ENCODE peak calls at places on chromosomes 16 and 17, in seven cellular contexts. F, J, K, R, O, T and C are unnamed samples.

GRCh38 chr16:12260647-12261262 is 284.2 kb downstream of the SNX29 start:
- DNase-seq in F (no peak), J (no peak), K (no peak), R (no peak), O (no peak), T (peak), C (no peak)

GRCh38 chr16:50213939-50214519 is 52.3 kb upstream of the ADCY7 start:
- DNase-seq in F (no peak), J (no peak), K (no peak), R (no peak), O (peak), T (no peak), C (peak)

GRCh38 chr17:64004218-64004770 is 6.1 kb downstream of the PRR29 start:
- DNase-seq in F (no peak), J (no peak), K (no peak), R (no peak), O (no peak), T (no peak), C (no peak)

GRCh38 chr17:67833946-67834631 is 8.8 kb downstream of the BPTF start:
- DNase-seq in F (no peak), J (no peak), K (no peak), R (no peak), O (no peak), T (no peak), C (no peak)

GRCh38 chr16:31875112-31875803 is 1.7 kb downstream of the ZNF267 start:
- DNase-seq in F (no peak), J (no peak), K (peak), R (no peak), O (peak), T (no peak), C (peak)

GRCh38 chr17:8696951-8697745 is 47.5 kb downstream of the CCDC42 start:
- DNase-seq in F (no peak), J (no peak), K (no peak), R (peak), O (no peak), T (peak), C (peak)

GRCh38 chr16:81296631-81297030 is 18.1 kb upstream of the GAN start:
- DNase-seq in F (no peak), J (no peak), K (no peak), R (no peak), O (no peak), T (no peak), C (no peak)

GRCh38 chr17:34764716-34765115 is 185.3 kb downstream of the TMEM132E start:
- DNase-seq in F (no peak), J (no peak), K (no peak), R (no peak), O (no peak), T (no peak), C (no peak)

GRCh38 chr16:11057696-11058345 is 113.5 kb downstream of the CLEC16A start:
- DNase-seq in F (no peak), J (peak), K (no peak), R (no peak), O (no peak), T (no peak), C (no peak)

GRCh38 chr17:63232565-63233310 is 213.4 kb downstream of the CYB561 start:
- DNase-seq in F (no peak), J (no peak), K (no peak), R (no peak), O (no peak), T (no peak), C (no peak)

GRCh38 chr16:79334127-79334526 is 266.4 kb downstream of the MAF start:
- DNase-seq in F (no peak), J (no peak), K (peak), R (no peak), O (no peak), T (no peak), C (no peak)

GRCh38 chr17:21280081-21280518 is 4.4 kb upstream of the MAP2K3 start:
- DNase-seq in F (peak), J (peak), K (peak), R (no peak), O (peak), T (peak), C (peak)

GRCh38 chr17:45311762-45312476 is 4.9 kb downstream of the MAP3K14 start:
- DNase-seq in F (peak), J (peak), K (peak), R (no peak), O (no peak), T (no peak), C (peak)

GRCh38 chr17:77332981-77333685 is 192.4 kb downstream of the SEC14L1 start:
- DNase-seq in F (peak), J (peak), K (no peak), R (no peak), O (peak), T (no peak), C (peak)

GRCh38 chr16:50531359-50531758 is 16.8 kb upstream of the NKD1 start:
- DNase-seq in F (no peak), J (no peak), K (no peak), R (no peak), O (no peak), T (no peak), C (no peak)

GRCh38 chr16:87006789-87007745 is 310.1 kb downstream of the C16orf95 start:
- DNase-seq in F (no peak), J (no peak), K (no peak), R (no peak), O (no peak), T (no peak), C (no peak)

GRCh38 chr17:41444186-41444585 is 3.4 kb upstream of the KRT38 start:
- DNase-seq in F (no peak), J (no peak), K (no peak), R (no peak), O (peak), T (no peak), C (peak)

GRCh38 chr17:77131919-77132318 is 8.8 kb upstream of the SEC14L1 start:
- DNase-seq in F (no peak), J (no peak), K (no peak), R (no peak), O (no peak), T (no peak), C (peak)

GRCh38 chr17:50556803-50557202 is 3.7 kb upstream of the CACNA1G start:
- DNase-seq in F (no peak), J (no peak), K (no peak), R (no peak), O (no peak), T (no peak), C (no peak)

GRCh38 chr16:83501481-83501880 is 306.3 kb upstream of the HSBP1 start:
- DNase-seq in F (no peak), J (no peak), K (no peak), R (no peak), O (peak), T (no peak), C (no peak)

GRCh38 chr16:3769942-3770341 is 52.6 kb upstream of the TRAP1 start:
- DNase-seq in F (no peak), J (no peak), K (no peak), R (no peak), O (no peak), T (no peak), C (no peak)

GRCh38 chr17:30241051-30241450 is 5.6 kb upstream of the SLC6A4 start:
- DNase-seq in F (no peak), J (no peak), K (no peak), R (no peak), O (no peak), T (no peak), C (no peak)

GRCh38 chr17:81432873-81433451 is 37.7 kb downstream of the BAHCC1 start:
- DNase-seq in F (no peak), J (peak), K (peak), R (no peak), O (no peak), T (no peak), C (no peak)

GRCh38 chr17:33750943-33751701 is 458.0 kb upstream of the ASIC2 start:
- DNase-seq in F (peak), J (peak), K (peak), R (peak), O (peak), T (peak), C (peak)

GRCh38 chr16:63458842-63459241 is 1422.6 kb upstream of the CDH8 start:
- DNase-seq in F (no peak), J (no peak), K (no peak), R (no peak), O (no peak), T (no peak), C (no peak)

GRCh38 chr16:81838794-81839193 is 59.7 kb downstream of the PLCG2 start:
- DNase-seq in F (no peak), J (no peak), K (peak), R (no peak), O (no peak), T (no peak), C (peak)

GRCh38 chr17:40818733-40819527 is 3.5 kb downstream of the KRT10 start:
- DNase-seq in F (peak), J (peak), K (peak), R (no peak), O (peak), T (peak), C (peak)

GRCh38 chr17:1147664-1148063 is 32.1 kb downstream of the ABR start:
- DNase-seq in F (no peak), J (no peak), K (peak), R (no peak), O (peak), T (no peak), C (peak)

GRCh38 chr17:33686171-33686570 is 393.1 kb upstream of the ASIC2 start:
- DNase-seq in F (no peak), J (no peak), K (peak), R (no peak), O (peak), T (no peak), C (no peak)

GRCh38 chr16:51112311-51112710 is 38.8 kb downstream of the SALL1 start:
- DNase-seq in F (no peak), J (no peak), K (no peak), R (no peak), O (no peak), T (no peak), C (no peak)

GRCh38 chr17:72915631-72916081 is 176.8 kb downstream of the SLC39A11 start:
- DNase-seq in F (no peak), J (no peak), K (no peak), R (no peak), O (no peak), T (no peak), C (no peak)

GRCh38 chr17:16938496-16939270 is 33.2 kb downstream of the TNFRSF13B start:
- DNase-seq in F (no peak), J (no peak), K (no peak), R (no peak), O (no peak), T (no peak), C (no peak)

GRCh38 chr17:17738901-17739300 is 57.6 kb downstream of the RAI1 start:
- DNase-seq in F (no peak), J (no peak), K (no peak), R (no peak), O (no peak), T (no peak), C (no peak)

GRCh38 chr17:74754832-74755231 is 6.4 kb downstream of the NHERF1 start:
- DNase-seq in F (no peak), J (no peak), K (no peak), R (no peak), O (no peak), T (no peak), C (no peak)

GRCh38 chr17:77837917-77838316 is 120.6 kb upstream of the TNRC6C start:
- DNase-seq in F (no peak), J (peak), K (no peak), R (no peak), O (no peak), T (no peak), C (no peak)

GRCh38 chr17:7676533-7676932 is 10.8 kb downstream of the TP53 start:
- DNase-seq in F (no peak), J (no peak), K (no peak), R (no peak), O (no peak), T (no peak), C (no peak)